ENCODE peak calls at places on chromosomes 5 and 9, in four cellular contexts. Q is AG04450, A is cardiac muscle cell, T is testis. N is an unnamed sample.

GRCh38 chr9:6024035-6024554 is 8.7 kb upstream of the RANBP6 start:
- DNase-seq in A (peak; percentile 21), T (no peak), Q (no peak), N (peak; percentile 6)

GRCh38 chr5:134477462-134478245 is 47.8 kb upstream of the JADE2 start:
- DNase-seq in T (no peak), Q (no peak), A (no peak), N (peak; percentile 45)

GRCh38 chr5:131281868-131282234 is 18.0 kb downstream of the CDC42SE2 start:
- DNase-seq in A (no peak), T (no peak), Q (no peak), N (no peak)

GRCh38 chr5:90421136-90421535 is 11.6 kb upstream of the CETN3 start:
- DNase-seq in T (no peak), Q (no peak), A (peak; percentile 63), N (peak; percentile 21)

GRCh38 chr9:112120471-112120925 is 54.6 kb downstream of the SUSD1 start:
- DNase-seq in T (no peak), A (no peak), Q (no peak), N (no peak)

GRCh38 chr9:126407125-126407870 is 80.7 kb downstream of the MVB12B start:
- DNase-seq in Q (no peak), A (no peak), T (no peak), N (peak; percentile 19)

GRCh38 chr5:77635617-77636422 is 2.7 kb downstream of the OTP start:
- DNase-seq in T (no peak), Q (no peak), A (peak; percentile 69), N (no peak)

GRCh38 chr5:174402224-174402812 is 322.1 kb upstream of the MSX2 start:
- DNase-seq in T (no peak), Q (no peak), A (no peak), N (no peak)

GRCh38 chr5:111942661-111943401 is 185.8 kb upstream of the NREP start:
- DNase-seq in T (no peak), Q (no peak), A (no peak), N (peak; percentile 78)

GRCh38 chr9:90322296-90322695 is 320.3 kb downstream of the DIRAS2 start:
- DNase-seq in T (no peak), A (no peak), Q (no peak), N (no peak)

GRCh38 chr9:89558500-89558899 is 46.3 kb upstream of the GADD45G start:
- DNase-seq in T (no peak), A (no peak), Q (no peak), N (no peak)

GRCh38 chr9:126389958-126390357 is 63.3 kb downstream of the MVB12B start:
- DNase-seq in A (no peak), T (no peak), Q (no peak), N (no peak)

GRCh38 chr9:133378408-133378962 is 2.3 kb downstream of the STKLD1 start:
- DNase-seq in A (no peak), Q (no peak), T (no peak), N (no peak)

GRCh38 chr9:133374612-133375115 is 1.2 kb downstream of the SURF4 start:
- DNase-seq in Q (no peak), T (no peak), A (no peak), N (peak; percentile 49)

GRCh38 chr9:133375116-133375723 is 640 bp downstream of the SURF4 start:
- DNase-seq in Q (no peak), T (peak; percentile 36), A (peak; percentile 41), N (peak; percentile 61)

GRCh38 chr9:133377721-133378216 is 1.6 kb downstream of the STKLD1 start:
- DNase-seq in Q (no peak), A (no peak), T (no peak), N (peak; percentile 56)

DNA sequence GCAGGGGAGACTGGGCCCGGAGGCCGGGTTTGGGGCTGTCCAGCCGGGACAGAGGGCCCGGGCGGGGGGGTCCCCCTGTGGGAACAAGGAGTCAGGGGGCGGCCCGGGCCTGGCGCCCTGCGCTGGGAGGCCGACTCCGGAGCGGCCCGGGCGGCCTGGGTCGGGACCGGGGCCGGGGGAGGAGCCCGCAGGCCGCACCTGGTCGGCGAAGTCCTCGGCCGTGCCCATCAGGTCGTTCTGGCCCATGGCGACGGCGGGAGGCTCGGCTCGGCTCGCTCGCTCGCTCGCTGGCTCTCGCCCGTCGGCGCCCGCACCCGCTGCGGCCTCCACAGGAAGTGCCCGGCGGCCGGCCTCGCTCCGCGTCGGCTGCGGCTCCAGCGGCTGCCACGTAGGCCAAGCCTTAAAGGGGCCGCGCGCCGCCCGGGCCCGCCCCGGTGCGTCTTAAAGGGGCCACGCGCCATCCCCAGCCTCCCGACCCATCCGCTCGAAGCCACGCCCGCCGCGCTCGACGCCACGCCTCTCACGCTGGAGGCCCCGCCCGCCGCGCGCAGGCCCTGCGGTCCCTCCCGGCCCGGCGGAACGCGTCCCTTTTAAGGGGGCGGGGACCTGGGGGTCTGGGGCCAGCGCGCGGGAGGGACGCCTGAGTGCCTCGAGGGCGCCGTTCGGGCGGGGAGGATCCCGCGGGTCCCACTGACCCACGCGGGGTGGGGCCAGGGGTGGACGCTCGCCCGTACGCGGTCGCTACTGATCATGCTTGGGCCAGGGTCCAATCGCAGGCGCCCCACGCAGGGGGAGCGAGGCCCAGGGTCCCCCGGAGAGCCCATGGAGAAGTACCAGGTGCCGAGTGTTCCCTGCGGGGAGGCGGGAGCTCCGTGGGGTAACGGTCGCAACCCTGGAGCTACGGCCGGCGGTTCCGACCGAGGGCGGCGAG is at the start of the genes STKLD1 and SURF4:
- DNase-seq in T (peak; percentile 98), Q (peak; percentile 79), A (peak; percentile 99), N (peak; percentile 98)
- H3K4me3 ChIP-seq in T (peak within 1 kb of the TSS; percentile 86), Q (peak within 1 kb of the TSS; percentile 73), A (peak within 1 kb of the TSS; percentile 98), N (peak within 1 kb of the TSS; percentile 87)

DNA sequence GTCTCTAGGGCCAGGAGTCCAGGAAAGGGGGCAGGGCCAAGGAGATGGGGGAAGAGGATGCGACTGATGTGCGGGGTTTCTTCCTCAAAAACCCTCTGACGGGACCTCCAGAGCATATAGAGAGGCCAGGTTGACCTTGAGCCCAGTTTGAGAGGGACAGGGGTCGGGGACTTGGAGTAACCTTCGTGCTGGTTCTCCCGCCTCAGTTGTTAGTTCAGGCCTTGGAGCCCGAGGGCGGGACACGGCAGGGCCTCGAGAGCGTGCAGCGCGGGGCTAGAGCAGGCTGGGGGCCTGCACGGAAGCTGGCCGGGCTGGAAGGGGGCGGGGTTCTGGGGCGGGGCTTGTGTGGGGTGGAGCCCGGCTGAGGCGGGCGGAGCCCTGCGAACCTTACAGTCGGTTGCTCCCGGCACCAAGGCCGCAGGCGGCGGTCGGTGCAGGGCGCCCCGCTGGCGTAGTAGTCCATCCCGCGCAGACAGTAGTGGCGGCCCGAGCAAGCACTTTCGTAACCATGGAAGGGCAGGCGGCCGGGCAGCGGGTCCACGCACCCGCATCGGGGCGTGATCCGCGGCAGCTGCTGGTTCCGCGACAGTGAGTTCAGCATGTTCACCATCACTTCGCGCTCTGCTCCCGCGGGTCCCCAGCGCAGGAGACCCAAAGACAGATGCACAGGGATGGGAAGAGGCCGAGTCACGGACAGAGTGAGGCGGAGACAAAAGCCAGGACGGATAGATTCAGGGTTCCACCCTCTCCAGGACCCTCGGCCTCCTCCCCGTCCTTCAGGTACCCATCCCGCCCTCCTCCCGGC is 4.0 kb upstream of the MYORG start:
- DNase-seq in A (peak; percentile 83), Q (peak; percentile 8), T (peak; percentile 78), N (peak; percentile 69)
- H3K4me3 ChIP-seq in A (peak overlapping the region; percentile 30), Q (peak overlapping the region; percentile 58), T (peak overlapping the region; percentile 51), N (peak overlapping the region; percentile 49)

GRCh38 chr5:73297430-73297829 is 124.4 kb downstream of the TMEM174 start:
- DNase-seq in Q (no peak), T (no peak), A (no peak), N (no peak)
- H3K4me3 ChIP-seq in Q (no peak overlapping the region), T (no peak overlapping the region), A (no peak overlapping the region), N (no peak overlapping the region)

GRCh38 chr5:95862636-95863382 is 40.3 kb upstream of the GLRX start:
- DNase-seq in Q (no peak), A (peak; percentile 63), T (no peak), N (no peak)
- H3K4me3 ChIP-seq in Q (no peak overlapping the region), A (no peak overlapping the region), T (no peak overlapping the region), N (no peak overlapping the region)

GRCh38 chr9:16727452-16728127 is 142.9 kb downstream of the BNC2 start:
- DNase-seq in T (no peak), Q (no peak), A (no peak), N (peak; percentile 52)
- H3K4me3 ChIP-seq in T (peak overlapping the region; percentile 53), Q (peak overlapping the region; percentile 70), A (peak overlapping the region; percentile 30), N (peak overlapping the region; percentile 60)

GRCh38 chr9:117746263-117746662 is 42.1 kb downstream of the TLR4 start:
- DNase-seq in A (no peak), Q (no peak), T (no peak), N (no peak)

GRCh38 chr9:117745598-117745997 is 41.4 kb downstream of the TLR4 start:
- DNase-seq in A (no peak), T (no peak), Q (no peak), N (no peak)

GRCh38 chr9:117744390-117744789 is 40.2 kb downstream of the TLR4 start:
- DNase-seq in Q (no peak), T (no peak), A (no peak), N (no peak)

GRCh38 chr9:117747571-117747970 is 43.4 kb downstream of the TLR4 start:
- DNase-seq in Q (no peak), T (no peak), A (no peak), N (no peak)

DNA sequence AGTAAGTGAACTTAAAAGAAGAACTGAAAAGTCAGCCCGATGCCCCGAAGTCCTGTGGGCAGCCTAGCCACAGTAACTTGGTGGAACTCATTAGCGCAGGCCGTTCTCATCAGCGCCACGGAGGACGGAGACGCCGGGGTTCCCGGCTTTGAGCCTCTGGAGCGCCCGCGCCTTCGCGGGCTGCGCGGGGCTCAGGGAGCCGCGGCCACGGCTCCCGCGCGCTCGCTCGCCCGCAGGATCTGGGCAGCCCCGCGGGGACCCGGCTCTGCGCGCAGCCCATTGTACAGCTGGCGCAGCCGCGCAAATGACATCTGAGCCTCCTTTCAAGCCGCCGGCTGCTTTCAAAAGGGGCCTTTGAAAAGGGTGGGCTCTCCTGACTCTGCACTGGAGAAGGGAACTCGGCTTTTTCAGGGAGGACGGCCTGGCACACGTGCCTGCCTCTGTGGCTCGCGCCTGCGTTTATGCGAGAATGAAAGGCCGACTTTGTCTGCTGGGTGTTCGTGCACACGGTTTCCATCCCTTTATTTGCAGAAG is 40.7 kb downstream of the TLR4 start:
- DNase-seq in Q (no peak), T (peak; percentile 15), A (peak; percentile 26), N (no peak)
- H3K4me3 ChIP-seq in Q (no peak overlapping the region), T (peak overlapping the region; percentile 33), A (peak overlapping the region; percentile 15), N (peak overlapping the region; percentile 42)

GRCh38 chr9:14912849-14913248 is 2.6 kb upstream of the FREM1 start:
- DNase-seq in A (no peak), T (no peak), Q (no peak), N (no peak)

GRCh38 chr9:14911046-14911445 is 818 bp upstream of the FREM1 start:
- DNase-seq in A (no peak), Q (no peak), T (no peak), N (no peak)

GRCh38 chr9:14908221-14909206 is 1.7 kb downstream of the FREM1 start:
- DNase-seq in T (no peak), A (peak; percentile 44), Q (no peak), N (no peak)

GRCh38 chr9:14909631-14910177 is 524 bp downstream of the FREM1 start:
- DNase-seq in T (no peak), Q (no peak), A (peak; percentile 40), N (no peak)

DNA sequence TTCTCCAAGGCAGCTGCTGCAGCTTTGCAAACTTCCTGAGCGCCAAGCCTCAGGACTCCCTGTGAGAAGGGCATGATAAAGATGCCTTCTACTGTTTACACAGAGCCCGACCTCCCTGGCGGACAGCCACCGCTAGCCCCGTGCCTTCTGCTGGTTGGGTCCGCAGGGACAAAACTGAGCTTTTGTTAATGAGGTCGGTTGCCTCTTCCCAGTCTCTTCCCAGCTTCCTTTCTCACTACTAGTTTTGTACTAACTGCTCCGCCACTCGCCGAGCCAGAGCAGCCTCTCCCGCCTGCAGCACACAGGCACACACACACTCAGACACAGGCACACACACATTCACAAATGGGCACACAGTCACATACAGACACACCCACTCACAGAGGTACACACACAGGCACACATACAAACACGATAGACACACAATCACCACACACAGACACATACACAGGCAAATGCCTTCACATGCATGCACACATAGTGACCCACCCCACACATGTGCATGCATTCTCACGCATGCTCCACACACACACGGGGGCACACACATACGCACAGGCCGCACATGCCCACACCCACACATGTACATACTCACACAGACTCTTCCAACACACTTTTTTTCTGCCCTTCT is at the start of gene FREM1:
- DNase-seq in T (peak; percentile 20), A (peak; percentile 65), Q (no peak), N (no peak)
- H3K4me3 ChIP-seq in T (no peak within 1 kb of the TSS), A (peak within 1 kb of the TSS; percentile 34), Q (no peak within 1 kb of the TSS), N (no peak within 1 kb of the TSS)